ENCODE peak calls at places on chromosomes 1 and 21, in four cellular contexts. Q is hepatocyte, Z is nephron progenitor cell, X is AG10803. A is an unnamed sample.
A peak's percentile ranks its signal among the peaks of the same experiment; 100 is the strongest.

GRCh38 chr1:182438326-182438725 is 11.6 kb upstream of the RGSL1 start:
- DNase-seq in X (no peak), Q (no peak), Z (no peak), A (no peak)

GRCh38 chr1:174963547-174964125 is 36.1 kb upstream of the CACYBP start:
- DNase-seq in Z (no peak), X (no peak), Q (no peak), A (no peak)

GRCh38 chr1:93603581-93603980 is 78.1 kb downstream of the BCAR3 start:
- DNase-seq in Q (no peak), X (no peak), Z (no peak), A (no peak)

GRCh38 chr1:22780696-22781095 is 70.1 kb downstream of the EPHB2 start:
- DNase-seq in X (no peak), Q (no peak), Z (peak; percentile 66), A (no peak)

GRCh38 chr1:78004719-78005346 is at the start of gene DNAJB4:
- DNase-seq in X (peak; percentile 96), Q (peak; percentile 93), Z (peak; percentile 37), A (no peak)

GRCh38 chr21:36909901-36910561 is 56.4 kb downstream of the HLCS start:
- DNase-seq in Q (peak; percentile 81), Z (no peak), X (peak; percentile 99), A (no peak)

GRCh38 chr1:24199291-24199900 is 12.3 kb upstream of the IFNLR1 start:
- DNase-seq in Z (peak; percentile 82), X (peak; percentile 46), Q (peak; percentile 75), A (peak; percentile 56)

GRCh38 chr1:158951956-158952355 is 20.6 kb downstream of the PYHIN1 start:
- DNase-seq in X (no peak), Q (no peak), Z (no peak), A (no peak)

GRCh38 chr1:27831568-27832410 is 1.2 kb downstream of the PPP1R8 start:
- DNase-seq in X (no peak), Z (no peak), Q (no peak), A (no peak)

GRCh38 chr1:160255761-160256300 is 6.5 kb downstream of the DCAF8 start:
- DNase-seq in Z (no peak), X (no peak), Q (no peak), A (no peak)

GRCh38 chr1:179794669-179795068 is 51.6 kb downstream of the FAM163A start:
- DNase-seq in X (no peak), Z (no peak), Q (peak; percentile 39), A (no peak)

GRCh38 chr1:41776896-41777431 is 141.8 kb downstream of the HIVEP3 start:
- DNase-seq in X (no peak), Q (peak; percentile 30), Z (no peak), A (no peak)

GRCh38 chr21:40563845-40564717 is 282.9 kb downstream of the DSCAM start:
- DNase-seq in Z (no peak), Q (peak; percentile 46), X (no peak), A (no peak)

GRCh38 chr1:217911908-217912307 is 280.8 kb downstream of the SPATA17 start:
- DNase-seq in Q (no peak), Z (no peak), X (no peak), A (no peak)
- TF ChIP-seq CTCF in Q (peak; percentile 12), Z (no peak), X (no peak), A (peak; percentile 35)

GRCh38 chr21:46121286-46122221 is 23.6 kb downstream of the COL6A2 start:
- DNase-seq in Z (peak; percentile 1), Q (no peak), X (no peak), A (peak; percentile 7)
- TF ChIP-seq CTCF in Z (no peak), Q (no peak), X (no peak), A (no peak)

GRCh38 chr1:58017641-58018040 is 528.9 kb downstream of the OMA1 start:
- DNase-seq in Z (no peak), Q (no peak), X (no peak), A (no peak)

GRCh38 chr1:58011978-58012377 is 534.5 kb downstream of the OMA1 start:
- DNase-seq in Q (no peak), X (no peak), Z (no peak), A (no peak)

GRCh38 chr1:58013237-58013636 is 533.3 kb downstream of the OMA1 start:
- DNase-seq in X (no peak), Z (peak; percentile 8), Q (no peak), A (no peak)
- TF ChIP-seq CTCF in X (no peak), Z (peak; percentile 20), Q (peak; percentile 15), A (peak; percentile 44)

GRCh38 chr1:222009105-222009730 is 267.3 kb upstream of the DUSP10 start:
- DNase-seq in Z (peak; percentile 1), X (no peak), Q (peak; percentile 29), A (no peak)
- TF ChIP-seq CTCF in Z (peak; percentile 18), X (peak; percentile 34), Q (peak; percentile 47), A (peak; percentile 51)

GRCh38 chr1:39026947-39027507 is 877 bp downstream of the NDUFS5 start:
- DNase-seq in X (no peak), Q (no peak), Z (no peak), A (no peak)
- TF ChIP-seq CTCF in X (no peak), Q (no peak), Z (no peak), A (no peak)

GRCh38 chr21:39012314-39013230 is 170.7 kb downstream of the PSMG1 start:
- DNase-seq in X (no peak), Z (no peak), Q (no peak), A (no peak)
- TF ChIP-seq CTCF in X (no peak), Z (no peak), Q (no peak), A (no peak)

GRCh38 chr1:243483084-243483845 is 227.4 kb downstream of the SDCCAG8 start:
- DNase-seq in X (no peak), Q (no peak), Z (peak; percentile 67), A (peak; percentile 31)
- TF ChIP-seq CTCF in X (peak; percentile 3), Q (peak; percentile 28), Z (no peak), A (peak; percentile 32)

GRCh38 chr1:87167855-87168630 is 160.6 kb upstream of the LMO4 start:
- DNase-seq in Q (no peak), Z (no peak), X (no peak), A (no peak)
- TF ChIP-seq CTCF in Q (no peak), Z (no peak), X (peak; percentile 7), A (peak; percentile 36)

DNA sequence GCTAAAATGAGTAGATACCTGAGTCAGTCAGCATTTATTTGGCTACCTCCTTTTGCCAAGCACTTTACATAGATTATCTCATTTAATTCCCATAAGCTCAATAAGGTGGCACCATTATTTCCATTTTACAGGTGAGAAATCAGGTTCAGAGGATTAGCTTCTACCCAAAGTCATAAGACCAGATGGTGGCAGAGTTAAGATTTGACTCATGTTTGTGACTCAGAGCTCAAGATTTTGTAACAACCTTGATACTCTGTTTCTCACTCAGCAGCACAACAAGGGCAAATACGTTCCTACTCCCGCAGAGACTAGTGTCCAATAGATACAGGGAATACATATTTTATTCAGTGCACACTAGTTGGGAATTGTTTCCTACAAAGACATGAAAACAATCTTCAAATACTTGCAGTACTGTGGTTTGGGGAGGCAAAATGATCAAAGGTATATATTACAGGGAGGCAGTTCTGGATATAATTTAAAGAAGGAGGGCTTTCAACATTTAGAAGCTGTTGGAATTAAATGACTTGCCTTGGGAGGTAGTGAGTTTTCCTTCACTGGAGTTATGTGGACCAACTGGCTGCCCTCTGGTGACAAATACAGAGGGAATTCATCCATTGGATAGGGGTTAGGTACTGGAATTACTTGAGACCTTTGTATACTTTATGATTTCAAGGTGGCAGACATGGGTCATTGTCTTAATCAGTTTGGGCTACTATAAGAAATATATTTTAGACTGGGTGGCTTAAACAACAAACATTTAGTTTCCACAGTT is 3.6 kb downstream of the LEPR start:
- DNase-seq in Q (peak; percentile 42), Z (no peak), X (peak; percentile 96), A (no peak)
- TF ChIP-seq CTCF in Q (no peak), Z (no peak), X (peak; percentile 13), A (no peak)